ENCODE peak calls at places on chromosomes 6 and 20, in nine cellular contexts. U is left lung, I is OCI-LY7, G is IMR-90, B is HCT116, F is transverse colon, Y is K562, Q is trophoblast cell, M is tibial artery. Z is an unnamed sample. For H3K9me3, the result is how much of the 10 kb centered on the place peaks cover.

GRCh38 chr6:15555101-15556038 is 107.5 kb downstream of the DTNBP1 start:
- DNase-seq in M (no peak), U (no peak), B (no peak), Y (peak), Q (no peak), G (no peak), I (no peak), F (no peak), Z (no peak)

GRCh38 chr20:47960769-47961525 is 175.7 kb upstream of the SULF2 start:
- DNase-seq in U (no peak), M (no peak), B (no peak), Y (no peak), G (no peak), F (no peak), Q (no peak), I (no peak), Z (no peak)

GRCh38 chr6:106630366-106630765 is 988 bp downstream of the QRSL1 start:
- DNase-seq in G (no peak), Y (peak), B (no peak), M (no peak), Q (no peak), F (no peak), U (no peak), I (peak), Z (peak)

GRCh38 chr6:117326396-117326795 is 61.0 kb downstream of the VGLL2 start:
- DNase-seq in Q (no peak), I (no peak), Y (no peak), U (no peak), M (no peak), F (no peak), B (no peak), G (no peak), Z (no peak)

GRCh38 chr6:75130784-75131183 is 75.1 kb downstream of the COL12A1 start:
- DNase-seq in M (peak), B (no peak), Q (no peak), U (no peak), Y (no peak), G (peak), I (no peak), F (no peak), Z (no peak)

GRCh38 chr6:166558156-166559025 is 28.1 kb downstream of the RAMACL start:
- DNase-seq in Y (no peak), I (no peak), U (no peak), G (no peak), M (no peak), F (no peak), Q (no peak), B (no peak), Z (no peak)

GRCh38 chr6:42689371-42689770 is 33.0 kb downstream of the PRPH2 start:
- DNase-seq in F (no peak), B (no peak), G (no peak), Y (no peak), M (no peak), I (no peak), Q (no peak), U (no peak), Z (no peak)

GRCh38 chr20:49620364-49621240 is 52.7 kb upstream of the PTGIS start:
- DNase-seq in Y (no peak), B (no peak), G (no peak), I (peak), U (no peak), Q (no peak), F (no peak), M (peak), Z (no peak)

GRCh38 chr20:13158339-13158738 is 62.7 kb upstream of the ISM1 start:
- DNase-seq in U (no peak), Y (no peak), M (no peak), B (no peak), G (no peak), I (no peak), F (no peak), Q (no peak), Z (no peak)

GRCh38 chr20:10573273-10573950 is 100.4 kb downstream of the JAG1 start:
- DNase-seq in I (no peak), B (no peak), F (no peak), M (no peak), Y (no peak), U (no peak), Q (no peak), G (no peak), Z (no peak)
- H3K9me3 ChIP-seq in I (under half), B (under half), F (under half), M (under half), Y (under half), U (under half), Q (under half), G (under half), Z (under half)

DNA sequence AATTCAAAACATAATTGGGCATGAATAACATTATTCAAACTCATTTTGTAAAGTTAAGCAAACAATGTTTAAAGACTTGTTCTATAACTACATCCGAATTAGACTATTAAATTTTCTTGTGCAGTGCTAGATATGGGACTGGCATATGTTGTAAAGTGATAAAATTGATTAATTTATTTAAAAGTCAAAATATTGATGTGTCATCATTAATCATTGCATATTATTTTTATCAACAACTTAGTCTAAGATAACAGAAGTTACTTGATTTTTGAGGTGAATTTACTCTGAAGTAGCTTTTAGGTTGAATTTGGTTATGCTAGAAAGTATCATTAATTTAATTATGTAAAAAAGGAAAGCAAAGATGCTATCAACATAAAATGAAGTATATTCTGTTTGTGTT is 244.6 kb downstream of the CLVS2 start:
- DNase-seq in G (no peak), I (no peak), B (no peak), U (no peak), Y (no peak), Q (no peak), M (no peak), F (no peak), Z (no peak)
- H3K9me3 ChIP-seq in G (under half), I (under half), B (under half), U (under half), Y (under half), Q (under half), M (under half), F (under half), Z (under half)

DNA sequence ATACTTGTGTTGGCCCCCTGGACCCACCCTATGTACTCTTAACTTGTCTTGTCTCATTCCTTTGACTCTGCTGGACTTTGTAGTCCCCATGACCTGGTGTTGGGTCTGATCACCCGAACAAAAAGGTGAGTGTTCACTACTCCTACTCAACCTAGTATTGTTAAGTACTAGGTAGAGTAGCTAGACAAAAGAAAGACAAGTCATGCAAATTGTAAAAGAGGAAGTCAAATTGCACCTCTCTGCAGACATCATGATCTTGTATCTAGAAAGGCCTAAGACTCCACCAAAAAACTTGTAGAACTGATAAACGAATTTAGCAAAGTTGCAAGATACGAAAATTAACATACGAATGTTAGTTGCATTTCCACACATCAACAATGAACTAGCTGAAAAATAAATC is 35.7 kb upstream of the ZNF391 start:
- DNase-seq in G (no peak), Y (no peak), B (no peak), U (no peak), I (no peak), F (no peak), M (no peak), Q (no peak), Z (no peak)
- H3K9me3 ChIP-seq in G (under half), Y (under half), B (under half), U (under half), I (under half), F (under half), M (under half), Q (under half), Z (under half)

GRCh38 chr6:159360306-159360705 is 191.1 kb downstream of the FNDC1 start:
- DNase-seq in M (no peak), G (no peak), U (no peak), B (no peak), I (no peak), Q (no peak), Y (no peak), F (no peak), Z (no peak)
- H3K9me3 ChIP-seq in M (under half), G (under half), U (under half), B (under half), I (under half), Q (under half), Y (under half), F (under half), Z (under half)

GRCh38 chr6:159464827-159465226 is 228.2 kb downstream of the SOD2 start:
- DNase-seq in M (no peak), Y (no peak), Q (no peak), F (no peak), U (no peak), I (no peak), G (no peak), B (no peak), Z (no peak)
- H3K9me3 ChIP-seq in M (under half), Y (under half), Q (under half), F (under half), U (under half), I (under half), G (under half), B (under half), Z (under half)

GRCh38 chr20:55632592-55632991 is 372.7 kb downstream of the CBLN4 start:
- DNase-seq in U (no peak), Y (no peak), Q (no peak), F (no peak), M (no peak), I (no peak), G (no peak), B (no peak), Z (no peak)
- H3K9me3 ChIP-seq in U (under half), Y (under half), Q (under half), F (under half), M (under half), I (under half), G (under half), B (under half), Z (under half)

DNA sequence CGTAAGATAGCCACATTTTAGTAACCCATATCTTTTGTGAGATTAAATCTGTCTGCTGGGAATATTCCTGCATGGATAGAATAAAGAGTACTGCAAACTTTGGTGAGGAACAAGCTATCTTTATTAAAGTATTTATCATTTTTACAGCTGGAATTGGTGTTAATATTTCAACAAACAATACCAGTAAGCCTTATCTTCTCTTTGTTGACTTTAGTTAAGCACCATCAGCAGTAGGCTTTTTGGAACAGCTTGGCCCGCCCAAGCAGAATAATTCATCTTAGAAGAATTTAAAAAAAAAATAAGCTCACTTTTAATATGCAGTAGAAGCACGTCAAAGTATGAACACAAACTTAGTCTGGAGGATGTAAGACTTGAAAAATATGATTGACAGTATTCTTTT is 917.8 kb upstream of the ADGRB3 start:
- DNase-seq in Y (no peak), B (no peak), Q (no peak), M (no peak), F (no peak), G (no peak), I (no peak), U (no peak), Z (no peak)
- H3K9me3 ChIP-seq in Y (under half), B (under half), Q (under half), M (under half), F (under half), G (under half), I (under half), U (under half), Z (under half)